ENCODE peak calls at places on chromosomes 16 and 17, in four cellular contexts. S is uterus, K is right lobe of liver, V is psoas muscle. E is an unnamed sample. For H3K4me1, the result is how much of the 10 kb centered on the place peaks cover.

GRCh38 chr16:48114410-48114809 is 41.4 kb downstream of the ABCC12 start:
- DNase-seq in K (no peak), S (no peak), V (no peak), E (no peak)

GRCh38 chr17:83190601-83191387 is 111.4 kb downstream of the METRNL start:
- DNase-seq in S (peak), V (peak), K (peak), E (no peak)

GRCh38 chr16:13958438-13958837 is 38.5 kb downstream of the ERCC4 start:
- DNase-seq in V (no peak), S (no peak), K (no peak), E (no peak)

GRCh38 chr17:48048321-48049140 is at the start of gene NFE2L1:
- DNase-seq in V (peak), K (peak), S (peak), E (peak)

GRCh38 chr16:11596572-11597226 is 10.0 kb upstream of the LITAF start:
- DNase-seq in V (no peak), S (no peak), K (peak), E (no peak)

GRCh38 chr17:42814633-42815399 is 9.3 kb downstream of the BECN1 start:
- DNase-seq in S (no peak), V (no peak), K (no peak), E (no peak)

GRCh38 chr17:5784791-5785190 is 200.5 kb upstream of the NLRP1 start:
- DNase-seq in V (no peak), S (no peak), K (no peak), E (no peak)

GRCh38 chr17:78401891-78402290 is 23.4 kb downstream of the PGS1 start:
- DNase-seq in K (no peak), V (no peak), S (no peak), E (no peak)

GRCh38 chr16:59697236-59697635 is 963.1 kb upstream of the GOT2 start:
- DNase-seq in V (no peak), S (no peak), K (no peak), E (no peak)

GRCh38 chr17:72097144-72097543 is 23.7 kb upstream of the SOX9 start:
- DNase-seq in S (no peak), V (no peak), K (no peak), E (no peak)

GRCh38 chr17:44543213-44543904 is 13.9 kb upstream of the FZD2 start:
- DNase-seq in K (no peak), V (no peak), S (no peak), E (no peak)

GRCh38 chr16:50266337-50267091 is at the start of gene ADCY7:
- DNase-seq in K (peak), S (peak), V (peak), E (peak)

GRCh38 chr16:85396879-85397871 is 215.9 kb upstream of the GSE1 start:
- DNase-seq in S (no peak), K (no peak), V (peak), E (peak)

GRCh38 chr17:47719411-47720152 is 13.5 kb upstream of the TBX21 start:
- DNase-seq in K (no peak), V (no peak), S (no peak), E (no peak)

GRCh38 chr16:57652695-57653471 is 15.2 kb upstream of the ADGRG3 start:
- DNase-seq in S (no peak), K (no peak), V (no peak), E (no peak)

GRCh38 chr16:56300901-56301351 is 109.6 kb downstream of the GNAO1 start:
- DNase-seq in K (no peak), S (no peak), V (peak), E (no peak)

GRCh38 chr16:85054948-85055502 is 27.4 kb downstream of the KIAA0513 start:
- DNase-seq in K (no peak), V (no peak), S (no peak), E (no peak)

GRCh38 chr17:43416998-43417891 is 18.5 kb downstream of the ARL4D start:
- DNase-seq in S (peak), V (peak), K (no peak), E (peak)

GRCh38 chr17:44757918-44758413 is 822 bp upstream of the ADAM11 start:
- DNase-seq in K (no peak), S (no peak), V (no peak), E (no peak)

GRCh38 chr17:73293480-73293911 is 18.3 kb downstream of the CDC42EP4 start:
- DNase-seq in S (peak), V (peak), K (peak), E (peak)
- H3K4me1 ChIP-seq in S (under half), V (under half), K (half or more), E (half or more)

GRCh38 chr16:78127130-78127529 is 27.7 kb downstream of the WWOX start:
- DNase-seq in V (no peak), S (no peak), K (no peak), E (no peak)

GRCh38 chr16:78130083-78130608 is 30.7 kb downstream of the WWOX start:
- DNase-seq in V (no peak), S (no peak), K (no peak), E (no peak)

GRCh38 chr16:78129349-78129748 is 29.9 kb downstream of the WWOX start:
- DNase-seq in K (no peak), V (no peak), S (no peak), E (no peak)

GRCh38 chr16:78130950-78131349 is 31.5 kb downstream of the WWOX start:
- DNase-seq in V (no peak), K (no peak), S (no peak), E (no peak)

GRCh38 chr16:78128920-78129319 is 29.5 kb downstream of the WWOX start:
- DNase-seq in V (no peak), K (no peak), S (no peak), E (no peak)
- H3K4me1 ChIP-seq in V (under half), K (under half), S (under half), E (under half)

GRCh38 chr16:73049051-73049910 is 1.4 kb upstream of the ZFHX3 start:
- DNase-seq in S (no peak), K (no peak), V (peak), E (no peak)
- H3K4me1 ChIP-seq in S (under half), K (under half), V (half or more), E (half or more)

GRCh38 chr17:17492085-17492484 is 4.1 kb downstream of the RASD1 start:
- DNase-seq in S (no peak), K (no peak), V (peak), E (no peak)
- H3K4me1 ChIP-seq in S (under half), K (under half), V (under half), E (under half)

GRCh38 chr17:36923814-36924221 is 13.5 kb upstream of the LHX1 start:
- DNase-seq in S (no peak), K (no peak), V (no peak), E (no peak)

GRCh38 chr17:36922175-36922574 is 15.1 kb upstream of the LHX1 start:
- DNase-seq in V (no peak), S (no peak), K (no peak), E (no peak)

GRCh38 chr17:36920032-36921000 is 17.0 kb upstream of the LHX1 start:
- DNase-seq in V (no peak), K (no peak), S (no peak), E (no peak)

GRCh38 chr17:36919407-36919968 is 17.8 kb upstream of the LHX1 start:
- DNase-seq in K (no peak), V (no peak), S (no peak), E (no peak)

GRCh38 chr17:36921131-36921851 is 16.0 kb upstream of the LHX1 start:
- DNase-seq in S (no peak), V (no peak), K (no peak), E (no peak)
- H3K4me1 ChIP-seq in S (under half), V (under half), K (under half), E (under half)

GRCh38 chr17:28402224-28402630 is 3.8 kb downstream of the SLC46A1 start:
- DNase-seq in K (no peak), V (no peak), S (no peak), E (no peak)
- H3K4me1 ChIP-seq in K (under half), V (under half), S (under half), E (under half)

GRCh38 chr17:75088902-75089417 is 1.2 kb downstream of the SLC16A5 start:
- DNase-seq in V (peak), S (no peak), K (peak), E (no peak)
- H3K4me1 ChIP-seq in V (under half), S (under half), K (under half), E (under half)

DNA sequence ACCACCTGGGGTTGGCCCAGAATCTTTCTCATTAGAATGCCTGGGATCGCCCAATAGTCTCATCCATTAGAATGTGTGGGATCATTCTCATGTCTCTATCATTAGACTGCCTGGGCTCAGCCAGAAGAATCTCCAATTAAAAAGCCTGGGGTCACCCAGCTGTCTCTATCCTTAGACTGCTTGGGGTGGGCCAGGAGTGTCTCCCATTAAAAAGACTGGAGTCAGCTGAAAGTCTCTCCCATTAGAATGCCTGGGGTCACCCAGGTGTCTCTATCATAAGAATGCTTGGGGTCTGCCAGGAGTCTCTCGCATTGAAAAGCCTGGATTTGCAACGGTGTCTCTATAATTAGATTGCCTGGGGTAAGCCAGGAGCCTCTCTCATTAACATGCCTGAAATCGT is 2225.7 kb downstream of the TP53TG3F start:
- DNase-seq in K (no peak), S (no peak), V (no peak), E (no peak)
- H3K4me1 ChIP-seq in K (under half), S (under half), V (under half), E (under half)

DNA sequence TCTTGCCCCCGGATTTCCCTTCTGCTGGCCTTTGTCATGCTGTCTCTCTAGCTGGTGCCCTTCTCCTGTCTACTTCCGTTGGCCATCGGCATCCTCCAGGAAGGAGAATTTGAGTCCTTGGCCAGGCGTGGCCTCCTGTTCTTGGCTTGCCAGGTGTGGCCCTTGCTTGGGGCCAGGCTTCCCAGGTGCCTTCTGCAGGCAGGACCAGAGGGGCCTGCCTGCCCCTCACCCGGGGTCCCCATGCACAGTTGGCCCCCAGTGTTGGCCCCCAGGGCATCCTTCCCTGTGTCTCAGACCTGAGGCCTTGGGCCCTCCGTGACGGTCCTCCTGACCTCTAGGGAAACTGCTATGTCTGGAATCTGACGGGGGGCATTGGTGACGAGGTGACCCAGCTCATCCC is 2.6 kb downstream of the MLST8 start:
- DNase-seq in K (no peak), V (no peak), S (no peak), E (no peak)
- H3K4me1 ChIP-seq in K (under half), V (under half), S (under half), E (under half)

DNA sequence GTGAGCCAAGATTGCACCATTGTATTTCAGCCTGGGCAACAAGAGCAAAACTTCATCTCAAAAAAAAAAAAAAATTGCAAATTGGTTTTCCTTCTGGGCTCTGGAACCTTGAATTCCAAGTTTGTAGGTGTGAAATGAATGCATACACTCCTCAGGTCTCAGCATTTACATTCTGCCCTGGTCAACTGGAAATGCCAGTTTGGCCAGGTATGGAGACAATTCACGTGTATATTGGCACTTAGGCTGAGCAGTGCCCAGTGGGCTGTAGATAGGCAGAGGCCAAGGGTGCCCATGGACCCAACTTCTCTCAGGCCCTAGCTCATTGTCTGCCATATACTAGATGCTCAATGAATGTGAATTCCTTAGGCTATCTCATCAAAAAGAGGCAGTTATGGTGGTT is 15.7 kb downstream of the PDILT start:
- DNase-seq in S (no peak), K (no peak), V (no peak), E (no peak)
- H3K4me1 ChIP-seq in S (under half), K (under half), V (under half), E (under half)

E was measured in adrenal gland.